ENCODE peak calls at places on chromosomes 16 and 17, in ten cellular contexts. I, Z, D, C, R, G, H, N, X and Y are unnamed samples.
A peak's percentile ranks its signal among the peaks of the same experiment; 100 is the strongest.

GRCh38 chr17:67818110-67819002 is 6.9 kb upstream of the BPTF start:
- DNase-seq in I (no peak), Z (no peak), D (no peak), C (no peak), R (no peak), G (no peak), H (no peak), N (peak; percentile 53), X (no peak), Y (no peak)

GRCh38 chr17:56594528-56595418 is 1.3 kb downstream of the NOG start:
- DNase-seq in I (peak; percentile 12), Z (no peak), D (no peak), C (peak; percentile 52), R (no peak), G (peak; percentile 14), H (peak; percentile 35), N (peak; percentile 78), X (no peak), Y (peak; percentile 45)

GRCh38 chr17:58352843-58353719 is 1.1 kb upstream of the SUPT4H1 start:
- DNase-seq in I (no peak), Z (no peak), D (peak; percentile 35), C (no peak), R (no peak), G (peak; percentile 45), H (peak; percentile 52), N (peak; percentile 82), X (no peak), Y (peak; percentile 79)

GRCh38 chr16:11155284-11155806 is 100.7 kb downstream of the SOCS1 start:
- DNase-seq in I (no peak), Z (no peak), D (peak; percentile 75), C (no peak), R (no peak), G (peak; percentile 42), H (no peak), N (peak; percentile 54), X (no peak), Y (no peak)

GRCh38 chr17:6901086-6901485 is 69.6 kb upstream of the TEKT1 start:
- DNase-seq in I (no peak), Z (no peak), D (no peak), C (no peak), R (no peak), G (no peak), H (no peak), N (no peak), X (no peak), Y (no peak)

GRCh38 chr16:48538746-48539484 is 71.1 kb downstream of the N4BP1 start:
- DNase-seq in I (peak; percentile 38), Z (no peak), D (no peak), C (no peak), R (no peak), G (no peak), H (peak; percentile 32), N (no peak), X (no peak), Y (no peak)

GRCh38 chr16:53131363-53132071 is 76.7 kb downstream of the CHD9 start:
- DNase-seq in I (peak; percentile 52), Z (peak; percentile 55), D (peak; percentile 40), C (peak; percentile 48), R (no peak), G (peak; percentile 47), H (peak; percentile 62), N (peak; percentile 92), X (peak; percentile 57), Y (peak; percentile 78)

GRCh38 chr17:49715221-49715620 is 7.5 kb upstream of the SLC35B1 start:
- DNase-seq in I (no peak), Z (no peak), D (no peak), C (no peak), R (no peak), G (no peak), H (no peak), N (no peak), X (no peak), Y (no peak)

GRCh38 chr16:85385463-85386331 is 227.4 kb upstream of the GSE1 start:
- DNase-seq in I (no peak), Z (no peak), D (no peak), C (no peak), R (no peak), G (no peak), H (peak; percentile 33), N (peak; percentile 55), X (no peak), Y (peak; percentile 40)

GRCh38 chr16:57147381-57148191 is 38.3 kb downstream of the PSME3IP1 start:
- DNase-seq in I (peak; percentile 27), Z (no peak), D (peak; percentile 50), C (no peak), R (no peak), G (peak; percentile 82), H (no peak), N (peak; percentile 72), X (no peak), Y (no peak)

GRCh38 chr17:37743875-37744632 is 805 bp downstream of the HNF1B start:
- DNase-seq in I (peak; percentile 22), Z (peak; percentile 49), D (no peak), C (peak; percentile 82), R (no peak), G (no peak), H (no peak), N (no peak), X (no peak), Y (no peak)

GRCh38 chr17:45034599-45034998 is 16.8 kb downstream of the DCAKD start:
- DNase-seq in I (no peak), Z (no peak), D (no peak), C (no peak), R (no peak), G (no peak), H (no peak), N (no peak), X (no peak), Y (no peak)

GRCh38 chr16:185691-186090 is 5.4 kb downstream of the HBQ1 start:
- DNase-seq in I (no peak), Z (no peak), D (no peak), C (no peak), R (no peak), G (no peak), H (no peak), N (no peak), X (no peak), Y (no peak)

GRCh38 chr16:189604-190186 is 9.4 kb downstream of the HBQ1 start:
- DNase-seq in I (no peak), Z (no peak), D (no peak), C (no peak), R (no peak), G (no peak), H (no peak), N (no peak), X (no peak), Y (no peak)

GRCh38 chr16:191783-192294 is 11.6 kb downstream of the HBQ1 start:
- DNase-seq in I (no peak), Z (no peak), D (no peak), C (no peak), R (no peak), G (no peak), H (no peak), N (no peak), X (no peak), Y (no peak)

GRCh38 chr16:187330-187729 is 7.1 kb downstream of the HBQ1 start:
- DNase-seq in I (no peak), Z (no peak), D (no peak), C (no peak), R (no peak), G (no peak), H (no peak), N (no peak), X (no peak), Y (no peak)

DNA sequence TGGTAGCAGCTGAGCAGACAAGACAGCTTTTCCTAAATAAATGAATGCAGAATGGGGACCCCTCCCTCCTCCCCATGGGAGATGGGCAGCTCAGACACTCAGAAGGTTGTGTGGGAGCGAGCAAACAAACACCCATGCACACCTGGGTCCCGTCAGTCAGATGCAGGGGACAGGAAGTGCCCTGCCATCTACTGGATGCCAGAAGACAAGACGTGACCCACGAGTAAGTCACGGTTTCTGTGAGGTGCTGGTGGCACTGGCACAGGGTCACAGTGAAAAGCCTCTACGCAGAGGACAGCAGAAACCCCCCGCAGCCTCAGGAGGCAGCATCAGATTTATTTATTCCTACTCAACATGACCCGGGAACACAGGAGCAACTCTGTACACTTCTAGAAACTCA is 8.4 kb downstream of the HBQ1 start:
- DNase-seq in I (no peak), Z (no peak), D (no peak), C (no peak), R (no peak), G (no peak), H (no peak), N (no peak), X (no peak), Y (no peak)
- TF ChIP-seq CTCF in I (no peak), Z (no peak), D (no peak), C (peak; percentile 35), R (no peak), G (no peak), H (no peak), N (no peak), X (no peak), Y (no peak)

GRCh38 chr16:6133009-6133408 is 1035.4 kb upstream of the EEF2KMT start:
- DNase-seq in I (no peak), Z (no peak), D (no peak), C (no peak), R (no peak), G (no peak), H (no peak), N (no peak), X (no peak), Y (no peak)
- TF ChIP-seq CTCF in I (no peak), Z (no peak), D (no peak), C (no peak), R (no peak), G (no peak), H (no peak), N (no peak), X (no peak), Y (no peak)

DNA sequence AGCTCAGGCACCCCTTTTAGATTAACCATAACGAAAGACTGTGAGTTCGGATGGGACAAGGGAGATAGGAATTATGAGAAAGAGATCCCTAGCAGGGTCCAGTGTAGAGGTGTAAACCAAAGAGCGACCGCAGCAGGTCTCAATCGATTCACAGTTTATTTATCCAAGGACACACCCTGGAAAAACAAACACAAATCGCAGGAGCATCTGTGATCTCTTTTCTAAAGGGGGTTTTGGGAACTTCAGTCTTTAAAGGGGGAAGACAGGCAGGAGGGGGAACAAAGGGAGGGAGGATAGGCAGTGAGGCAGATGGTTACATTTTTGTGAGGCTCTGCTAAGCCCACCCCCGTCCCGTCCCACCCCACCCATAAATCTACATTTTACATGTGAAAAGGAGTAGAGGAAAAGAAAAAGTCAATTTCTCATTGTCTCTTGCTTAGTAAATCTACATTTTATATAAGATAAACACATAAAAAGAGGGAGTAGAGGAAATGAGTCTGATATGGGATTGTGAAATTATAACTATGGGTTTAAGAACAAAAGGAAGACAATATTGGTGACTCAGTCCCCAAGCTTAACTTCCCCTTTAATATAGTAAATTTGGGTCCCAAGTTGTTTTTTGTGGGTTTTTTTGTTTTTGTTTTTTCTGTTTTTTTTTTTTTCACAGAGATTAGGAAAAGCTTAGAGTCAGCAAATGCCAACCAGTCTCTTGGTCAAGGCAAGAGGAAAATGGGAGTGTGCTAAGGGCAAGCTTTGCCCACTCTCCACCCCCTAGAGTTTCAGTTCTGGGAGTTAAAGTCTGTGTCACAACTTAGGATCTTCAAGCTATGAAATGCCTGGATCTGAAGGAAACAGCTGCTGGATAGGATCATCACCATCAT is 161.0 kb upstream of the CDH5 start:
- DNase-seq in I (no peak), Z (peak; percentile 19), D (peak; percentile 72), C (no peak), R (no peak), G (no peak), H (no peak), N (no peak), X (no peak), Y (no peak)
- TF ChIP-seq CTCF in I (no peak), Z (no peak), D (no peak), C (no peak), R (no peak), G (no peak), H (no peak), N (no peak), X (no peak), Y (no peak)

GRCh38 chr17:64154321-64155089 is 24.6 kb upstream of the ERN1 start:
- DNase-seq in I (no peak), Z (no peak), D (no peak), C (no peak), R (no peak), G (no peak), H (no peak), N (no peak), X (no peak), Y (no peak)
- TF ChIP-seq CTCF in I (no peak), Z (no peak), D (no peak), C (no peak), R (no peak), G (no peak), H (no peak), N (no peak), X (no peak), Y (no peak)